ENCODE peak calls at places on chromosomes 6 and 20, in six cellular contexts. W, T, R, O, Q and S are unnamed samples.
A peak's percentile ranks its signal among the peaks of the same experiment; 100 is the strongest.

GRCh38 chr6:29014729-29015608 is 9.9 kb upstream of the ZNF311 start:
- DNase-seq in O (peak; percentile 19), W (no peak), T (no peak), R (no peak), Q (no peak), S (no peak)

GRCh38 chr6:159312204-159312603 is 143.0 kb downstream of the FNDC1 start:
- DNase-seq in O (no peak), R (no peak), W (no peak), Q (no peak), T (no peak), S (no peak)

GRCh38 chr20:33859157-33859695 is 48.1 kb downstream of the CHMP4B start:
- DNase-seq in W (peak; percentile 58), Q (peak; percentile 41), R (no peak), O (no peak), T (no peak), S (no peak)

GRCh38 chr6:169415179-169415578 is 161.5 kb upstream of the THBS2 start:
- DNase-seq in Q (no peak), O (peak; percentile 43), R (no peak), T (no peak), W (no peak), S (no peak)

GRCh38 chr6:18528084-18528743 is 141.1 kb downstream of the RNF144B start:
- DNase-seq in Q (no peak), O (peak; percentile 38), R (no peak), W (no peak), T (no peak), S (no peak)

GRCh38 chr20:652611-653109 is 340 bp downstream of the SRXN1 start:
- DNase-seq in W (no peak), T (peak; percentile 89), O (peak; percentile 62), R (peak; percentile 33), Q (no peak), S (no peak)

GRCh38 chr20:401682-402495 is 6.2 kb upstream of the RBCK1 start:
- DNase-seq in Q (no peak), O (peak; percentile 42), R (no peak), T (peak; percentile 8), W (no peak), S (no peak)

GRCh38 chr6:88381289-88381642 is 215.1 kb upstream of the CNR1 start:
- DNase-seq in O (no peak), R (no peak), W (no peak), Q (no peak), T (no peak), S (no peak)

GRCh38 chr20:52209154-52209571 is 17.6 kb upstream of the ZFP64 start:
- DNase-seq in R (no peak), W (no peak), Q (no peak), O (peak; percentile 42), T (no peak), S (no peak)
- H3K4me3 ChIP-seq in R (no peak overlapping the region), W (no peak overlapping the region), Q (no peak overlapping the region), O (no peak overlapping the region), T (no peak overlapping the region), S (no peak overlapping the region)

GRCh38 chr20:31864521-31865400 is 5.6 kb downstream of the DUSP15 start:
- DNase-seq in O (no peak), Q (no peak), W (no peak), T (no peak), R (no peak), S (no peak)
- H3K27ac ChIP-seq in O (no peak overlapping the region), Q (no peak overlapping the region), W (no peak overlapping the region), T (no peak overlapping the region), R (no peak overlapping the region), S (no peak overlapping the region)

GRCh38 chr6:4776967-4777925 is 1.0 kb downstream of the CDYL start:
- DNase-seq in O (peak; percentile 48), R (peak; percentile 5), T (no peak), Q (peak; percentile 61), W (no peak), S (no peak)
- H3K4me3 ChIP-seq in O (peak overlapping the region; percentile 76), R (peak overlapping the region; percentile 67), T (peak overlapping the region; percentile 54), Q (peak overlapping the region; percentile 71), W (peak overlapping the region; percentile 52), S (peak overlapping the region; percentile 62)

GRCh38 chr20:43820742-43821330 is 93.8 kb upstream of the TOX2 start:
- DNase-seq in T (no peak), R (no peak), W (no peak), Q (no peak), O (no peak), S (no peak)
- H3K27ac ChIP-seq in T (no peak overlapping the region), R (no peak overlapping the region), W (no peak overlapping the region), Q (no peak overlapping the region), O (no peak overlapping the region), S (no peak overlapping the region)

DNA sequence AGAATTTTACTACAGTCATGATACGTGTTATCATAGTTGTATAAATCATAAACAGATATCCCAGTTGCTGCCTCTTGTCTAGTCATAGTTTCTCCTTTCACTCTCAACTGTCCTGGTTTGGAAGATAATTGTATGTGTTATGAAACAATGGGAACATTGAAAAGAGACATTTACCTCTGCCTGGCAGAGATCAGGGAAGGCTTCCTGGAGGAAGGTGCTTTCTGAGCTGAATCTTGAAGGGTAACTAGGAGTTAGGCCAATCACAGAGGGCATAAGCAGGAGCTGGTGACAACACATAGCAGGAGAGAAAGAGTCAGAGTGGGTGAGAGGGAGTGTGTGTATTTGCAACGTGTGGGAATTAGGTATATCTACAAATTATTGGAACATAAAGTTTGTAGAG is 5.4 kb downstream of the ASXL1 start:
- DNase-seq in W (no peak), Q (no peak), T (no peak), O (no peak), R (no peak), S (no peak)
- H3K4me3 ChIP-seq in W (no peak overlapping the region), Q (peak overlapping the region; percentile 4), T (no peak overlapping the region), O (no peak overlapping the region), R (no peak overlapping the region), S (no peak overlapping the region)

GRCh38 chr6:39411001-39411400 is 88.5 kb upstream of the KCNK16 start:
- DNase-seq in W (no peak), T (no peak), R (no peak), Q (no peak), O (no peak), S (no peak)
- H3K27ac ChIP-seq in W (no peak overlapping the region), T (no peak overlapping the region), R (no peak overlapping the region), Q (no peak overlapping the region), O (no peak overlapping the region), S (no peak overlapping the region)

GRCh38 chr6:31180500-31180899 is 10.0 kb upstream of the POU5F1 start:
- DNase-seq in Q (peak; percentile 87), W (peak; percentile 77), R (peak; percentile 37), O (peak; percentile 64), T (peak; percentile 87), S (peak; percentile 15)
- H3K4me3 ChIP-seq in Q (peak overlapping the region; percentile 52), W (peak overlapping the region; percentile 56), R (no peak overlapping the region), O (no peak overlapping the region), T (peak overlapping the region; percentile 2), S (peak overlapping the region; percentile 49)

GRCh38 chr6:84769247-84769646 is 4.8 kb upstream of the TBX18 start:
- DNase-seq in Q (no peak), T (no peak), R (no peak), W (no peak), O (peak; percentile 8), S (no peak)
- H3K27ac ChIP-seq in Q (no peak overlapping the region), T (no peak overlapping the region), R (no peak overlapping the region), W (no peak overlapping the region), O (no peak overlapping the region), S (no peak overlapping the region)